ENCODE peak calls at places on chromosome 15, in eight cellular contexts. X, Z, F, O, Y, B, T and E are unnamed samples. For H3K4me1 and H3K27me3, the result is how much of the 10 kb centered on the place peaks cover.

GRCh38 chr15:83842281-83842680 is 188.4 kb downstream of the ADAMTSL3 start:
- DNase-seq in T (no peak), F (no peak), Z (peak), X (no peak), O (no peak), B (no peak), Y (no peak), E (no peak)

GRCh38 chr15:57444877-57445513 is 68.7 kb downstream of the CGNL1 start:
- DNase-seq in Z (no peak), F (no peak), Y (no peak), O (no peak), X (no peak), T (no peak), B (peak), E (no peak)

GRCh38 chr15:32060706-32061105 is 30.4 kb downstream of the CHRNA7 start:
- DNase-seq in T (no peak), F (no peak), Z (no peak), Y (no peak), X (no peak), O (no peak), B (no peak), E (no peak)

GRCh38 chr15:75809986-75810750 is 33.1 kb upstream of the UBE2Q2 start:
- DNase-seq in F (no peak), X (no peak), Y (no peak), B (peak), T (no peak), Z (peak), O (peak), E (no peak)

GRCh38 chr15:38843736-38844590 is 279.3 kb upstream of the RASGRP1 start:
- DNase-seq in Y (no peak), O (no peak), T (no peak), B (peak), F (no peak), X (no peak), Z (no peak), E (no peak)

GRCh38 chr15:82951472-82952155 is 906 bp downstream of the HOMER2 start:
- DNase-seq in O (peak), F (no peak), Y (no peak), B (peak), T (no peak), X (no peak), Z (no peak), E (no peak)

GRCh38 chr15:90818251-90819210 is 49.9 kb upstream of the FURIN start:
- DNase-seq in T (no peak), X (no peak), Z (peak), O (no peak), Y (no peak), F (peak), B (no peak), E (no peak)

GRCh38 chr15:52652984-52653383 is 26.2 kb downstream of the ATOSA start:
- DNase-seq in X (no peak), F (no peak), O (peak), Z (no peak), T (no peak), Y (no peak), B (peak), E (no peak)

GRCh38 chr15:84921121-84921520 is 36.7 kb downstream of the SLC28A1 start:
- DNase-seq in B (peak), X (no peak), Y (no peak), Z (no peak), F (no peak), O (no peak), T (no peak), E (no peak)

GRCh38 chr15:51229907-51230328 is 108.5 kb downstream of the CYP19A1 start:
- DNase-seq in B (peak), Y (peak), O (no peak), T (no peak), X (no peak), F (no peak), Z (no peak), E (no peak)

GRCh38 chr15:37098468-37099320 is 1.7 kb downstream of the MEIS2 start:
- DNase-seq in Z (peak), F (peak), O (peak), X (no peak), T (peak), Y (peak), B (peak), E (no peak)

GRCh38 chr15:74399511-74400312 is 32.3 kb upstream of the CYP11A1 start:
- DNase-seq in X (no peak), Z (no peak), O (peak), F (no peak), Y (no peak), B (peak), T (no peak), E (no peak)

GRCh38 chr15:78055923-78056713 is 21.4 kb downstream of the TBC1D2B start:
- DNase-seq in O (peak), X (no peak), F (no peak), Y (no peak), T (peak), B (peak), Z (no peak), E (no peak)
- H3K4me1 ChIP-seq in O (under half), X (half or more), F (under half), Y (under half), T (half or more), B (under half), Z (under half), E (under half)

DNA sequence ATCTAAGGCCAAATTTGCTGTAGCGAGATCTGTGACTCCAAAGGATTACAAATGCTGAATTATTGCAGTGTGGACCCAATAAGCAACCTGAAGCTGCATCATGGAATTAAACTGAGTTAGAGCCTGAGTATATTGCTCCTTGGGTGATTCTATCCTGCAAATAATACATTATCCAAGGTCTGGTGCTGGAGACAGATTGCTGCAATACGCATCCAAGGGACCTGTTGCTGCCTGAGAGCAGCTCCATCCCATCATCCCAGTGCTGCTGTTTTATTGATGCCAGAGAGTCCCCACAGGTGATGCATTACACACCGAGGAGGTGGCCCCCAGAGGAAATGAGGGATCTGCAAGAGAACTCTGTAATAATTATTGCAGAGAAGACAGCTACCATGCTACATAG is 31.6 kb upstream of the PCSK6 start:
- DNase-seq in O (no peak), F (no peak), Z (peak), T (no peak), B (no peak), Y (no peak), X (no peak), E (no peak)
- H3K27me3 ChIP-seq in O (under half), F (under half), Z (under half), T (under half), B (under half), Y (under half), X (under half), E (under half)

GRCh38 chr15:98698792-98699191 is 50.5 kb downstream of the IGF1R start:
- DNase-seq in F (no peak), X (no peak), Z (no peak), Y (no peak), B (no peak), O (no peak), T (no peak), E (no peak)
- H3K4me1 ChIP-seq in F (under half), X (half or more), Z (under half), Y (under half), B (under half), O (under half), T (half or more), E (under half)

GRCh38 chr15:88805031-88805780 is 2.0 kb downstream of the ACAN start:
- DNase-seq in Y (no peak), X (no peak), F (no peak), B (no peak), Z (no peak), O (no peak), T (no peak), E (no peak)
- H3K27me3 ChIP-seq in Y (half or more), X (under half), F (under half), B (under half), Z (under half), O (under half), T (under half), E (under half)

DNA sequence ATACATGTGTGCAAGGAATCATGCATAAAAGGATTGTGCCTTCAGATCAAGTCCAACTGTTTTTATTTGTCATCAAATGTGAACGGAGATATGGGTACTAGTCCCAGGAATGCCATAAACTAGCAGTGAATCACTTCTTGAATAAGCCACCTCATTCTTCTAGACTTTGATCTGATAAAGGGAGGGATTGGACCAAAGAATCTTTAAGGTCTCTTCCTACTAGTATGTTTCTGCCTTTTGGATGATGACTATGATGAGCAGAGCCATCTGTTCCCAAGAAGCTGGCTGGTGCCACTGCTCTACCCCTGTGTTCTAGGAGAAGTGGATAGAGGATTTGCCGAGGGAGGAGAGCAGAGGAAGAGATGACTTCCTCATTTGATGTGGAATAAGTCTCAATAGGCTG is 28.8 kb upstream of the UACA start:
- DNase-seq in B (peak), F (no peak), Z (no peak), O (peak), X (no peak), Y (no peak), T (no peak), E (no peak)
- H3K4me1 ChIP-seq in B (half or more), F (under half), Z (under half), O (under half), X (under half), Y (under half), T (under half), E (under half)

DNA sequence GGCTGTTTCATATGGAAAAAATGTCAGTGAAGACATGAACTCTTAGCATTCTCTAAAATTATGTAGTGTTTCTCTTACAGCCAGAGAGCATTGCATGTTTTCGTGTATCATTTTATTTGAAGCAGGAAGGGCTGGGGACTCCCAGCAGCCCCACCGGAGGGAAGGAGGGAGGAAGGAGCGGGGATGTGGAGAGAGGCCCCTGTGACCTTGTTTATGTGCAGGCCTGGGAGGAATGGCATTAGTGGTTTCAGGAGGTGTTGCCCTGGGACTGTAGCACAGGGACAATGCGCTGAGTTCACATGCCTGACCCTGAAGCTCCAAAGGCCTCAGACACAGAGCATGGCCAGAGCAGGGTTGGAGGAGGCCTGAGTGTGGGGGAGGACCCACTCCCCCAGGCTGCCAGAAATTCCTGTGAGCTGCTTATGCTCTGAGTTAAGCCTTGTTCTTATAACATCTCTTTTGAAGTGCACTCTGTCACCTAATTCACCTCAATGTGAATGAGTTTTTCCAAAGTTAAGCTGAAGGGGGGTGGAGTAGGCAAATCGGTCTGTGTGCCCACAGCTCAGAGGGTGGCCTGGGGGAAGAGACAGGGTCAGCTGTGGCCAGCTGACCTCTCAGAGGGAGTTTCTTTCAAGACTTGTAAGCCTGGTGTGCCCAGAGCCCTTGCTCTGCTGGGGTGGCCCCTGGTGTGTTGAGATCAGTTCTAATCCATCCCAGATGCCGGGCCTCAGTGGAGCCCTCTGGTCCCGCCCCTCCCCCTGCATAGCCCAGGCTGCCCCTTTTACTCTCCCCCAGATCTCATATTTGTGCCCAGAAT is 3.9 kb upstream of the RNU6-1 start:
- DNase-seq in B (no peak), X (no peak), O (no peak), T (peak), Z (no peak), Y (peak), F (no peak), E (peak)
- H3K27me3 ChIP-seq in B (under half), X (under half), O (under half), T (under half), Z (under half), Y (under half), F (under half), E (under half)

GRCh38 chr15:40053234-40054055 is 14.5 kb upstream of the SRP14 start:
- DNase-seq in Z (peak), O (no peak), Y (no peak), T (peak), F (no peak), X (no peak), B (no peak), E (no peak)

GRCh38 chr15:40054056-40054745 is 15.2 kb upstream of the SRP14 start:
- DNase-seq in Z (peak), O (no peak), Y (no peak), B (peak), T (peak), F (no peak), X (no peak), E (no peak)

GRCh38 chr15:40055576-40056293 is 16.8 kb upstream of the SRP14 start:
- DNase-seq in X (no peak), O (no peak), Z (no peak), F (no peak), T (peak), B (no peak), Y (no peak), E (no peak)

GRCh38 chr15:40052604-40053003 is 13.6 kb upstream of the SRP14 start:
- DNase-seq in Z (no peak), X (no peak), B (no peak), Y (no peak), O (no peak), T (peak), F (no peak), E (no peak)

DNA sequence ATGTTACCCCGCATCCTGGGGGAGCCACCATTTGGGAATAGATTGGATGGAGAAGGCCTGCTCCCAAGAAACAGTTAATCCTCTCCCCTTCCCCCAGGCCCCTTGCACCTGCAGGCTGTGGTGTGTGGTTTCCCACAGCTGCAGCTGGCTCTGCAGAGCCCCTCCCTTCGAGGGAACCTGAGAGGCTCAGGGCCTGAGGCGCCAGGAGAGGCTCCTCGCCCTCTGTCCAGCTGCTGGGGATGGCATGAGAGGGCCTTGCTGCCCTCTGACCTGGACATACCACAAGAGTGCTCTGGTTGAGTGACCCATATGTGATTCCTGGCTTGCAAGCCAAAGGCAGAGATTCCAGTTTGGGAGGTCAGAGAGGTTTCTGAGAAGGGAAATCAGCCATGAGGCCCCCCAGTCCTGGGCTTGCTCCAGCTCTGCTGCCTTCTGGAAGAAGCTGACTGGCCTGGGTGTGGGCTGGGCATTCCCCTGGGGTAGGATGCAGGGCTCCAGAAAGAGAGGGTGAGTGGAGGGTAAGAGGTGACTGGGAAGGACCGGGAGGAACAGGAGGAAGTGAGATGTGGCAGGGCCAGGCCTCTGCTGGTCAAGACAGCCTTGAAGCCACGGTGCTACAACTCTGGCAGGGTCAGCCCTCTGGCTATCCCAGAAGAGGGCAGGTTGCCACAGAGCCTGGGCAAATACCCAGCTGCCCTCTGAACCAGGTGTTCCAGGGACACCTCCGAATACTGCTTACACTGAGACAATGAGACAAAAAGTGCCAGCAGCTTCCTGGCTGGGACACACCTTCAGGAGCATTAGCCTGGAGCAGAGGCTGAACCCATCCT is 16.0 kb upstream of the SRP14 start:
- DNase-seq in Z (no peak), O (peak), B (peak), T (peak), F (peak), Y (no peak), X (no peak), E (no peak)
- H3K4me1 ChIP-seq in Z (under half), O (under half), B (under half), T (under half), F (under half), Y (under half), X (under half), E (under half)

GRCh38 chr15:29466292-29466691 is 196.7 kb upstream of the NSMCE3 start:
- DNase-seq in T (no peak), Y (no peak), B (no peak), Z (no peak), X (no peak), F (no peak), O (no peak), E (no peak)

GRCh38 chr15:29468899-29469298 is 199.3 kb upstream of the NSMCE3 start:
- DNase-seq in B (no peak), T (no peak), X (no peak), Y (no peak), O (no peak), F (no peak), Z (no peak), E (no peak)

GRCh38 chr15:29461877-29462276 is 192.3 kb upstream of the NSMCE3 start:
- DNase-seq in O (no peak), B (no peak), Y (no peak), X (no peak), F (no peak), T (no peak), Z (no peak), E (no peak)

GRCh38 chr15:29465816-29466215 is 196.2 kb upstream of the NSMCE3 start:
- DNase-seq in Z (no peak), F (no peak), T (no peak), O (no peak), X (no peak), Y (no peak), B (no peak), E (no peak)

GRCh38 chr15:29465196-29465595 is 195.6 kb upstream of the NSMCE3 start:
- DNase-seq in X (no peak), F (no peak), O (no peak), T (no peak), Z (no peak), Y (no peak), B (no peak), E (no peak)
- H3K27me3 ChIP-seq in X (under half), F (under half), O (under half), T (under half), Z (under half), Y (under half), B (under half), E (under half)

DNA sequence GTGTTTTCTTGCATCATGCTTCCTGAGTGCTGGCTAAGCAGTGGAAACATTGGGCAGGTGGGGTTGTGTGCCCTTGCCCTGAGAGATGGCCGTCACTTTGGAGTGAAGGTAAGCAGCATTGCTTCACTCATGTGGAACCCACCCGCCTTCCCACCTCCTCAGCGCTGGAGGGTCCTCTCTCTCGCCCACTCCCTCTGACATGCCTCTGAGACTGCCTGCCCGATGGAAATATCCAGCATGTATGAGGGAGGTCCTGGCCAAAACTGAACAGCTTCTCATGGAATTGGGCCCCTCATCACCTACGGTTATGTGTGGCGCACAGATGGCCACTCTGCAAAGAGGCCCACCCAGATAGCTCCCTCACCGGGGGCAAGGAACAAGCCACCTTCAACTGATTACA is 48.6 kb downstream of the SMAD3 start:
- DNase-seq in T (peak), Z (no peak), F (no peak), O (no peak), X (no peak), B (no peak), Y (no peak), E (no peak)
- H3K4me1 ChIP-seq in T (half or more), Z (under half), F (under half), O (under half), X (half or more), B (half or more), Y (under half), E (under half)

GRCh38 chr15:70438776-70439175 is 324.6 kb downstream of the UACA start:
- DNase-seq in X (no peak), Z (no peak), O (no peak), Y (no peak), F (no peak), T (peak), B (no peak), E (no peak)

GRCh38 chr15:70439304-70439877 is 324.0 kb downstream of the UACA start:
- DNase-seq in B (no peak), T (peak), X (no peak), Y (no peak), F (no peak), O (no peak), Z (no peak), E (no peak)

GRCh38 chr15:70440416-70441138 is 322.8 kb downstream of the UACA start:
- DNase-seq in T (peak), F (no peak), Z (no peak), X (no peak), B (no peak), O (no peak), Y (no peak), E (no peak)

GRCh38 chr15:70437882-70438331 is 325.5 kb downstream of the UACA start:
- DNase-seq in Y (no peak), T (peak), F (no peak), Z (peak), B (peak), X (no peak), O (peak), E (no peak)

GRCh38 chr15:70439880-70440279 is 323.5 kb downstream of the UACA start:
- DNase-seq in B (no peak), T (peak), Z (no peak), Y (no peak), X (no peak), F (no peak), O (no peak), E (no peak)
- H3K27me3 ChIP-seq in B (under half), T (under half), Z (under half), Y (under half), X (under half), F (under half), O (under half), E (under half)